ENCODE peak calls at places on chromosomes 5 and 9, in seven cellular contexts. S is NCI-H2171, I is GM10248, M is iris pigment epithelial cell, T is NCI-H2029, K is fibroblast of gingiva, U is T-helper 2 cell. Q is an unnamed sample.

GRCh38 chr5:115961413-115962238 is 649 bp upstream of the LVRN start:
- DNase-seq in K (peak; percentile 88), T (no peak), U (no peak), M (no peak), I (peak; percentile 29), S (no peak), Q (no peak)

GRCh38 chr5:24535646-24536045 is 109.1 kb downstream of the CDH10 start:
- DNase-seq in T (peak; percentile 25), U (no peak), M (no peak), S (no peak), I (no peak), K (no peak), Q (no peak)

GRCh38 chr9:120841930-120842684 is 615 bp downstream of the PSMD5 start:
- DNase-seq in U (no peak), K (no peak), I (no peak), T (no peak), M (peak; percentile 35), S (no peak), Q (no peak)

GRCh38 chr9:98256632-98257218 is 1.3 kb upstream of the TBC1D2 start:
- DNase-seq in U (no peak), T (no peak), S (peak; percentile 42), I (no peak), M (no peak), K (no peak), Q (no peak)

GRCh38 chr9:109745335-109746283 is 34.4 kb upstream of the PALM2AKAP2 start:
- DNase-seq in S (peak; percentile 71), I (no peak), M (no peak), T (peak; percentile 81), K (peak; percentile 63), U (no peak), Q (no peak)

GRCh38 chr5:24232929-24233328 is 411.8 kb downstream of the CDH10 start:
- DNase-seq in U (no peak), K (no peak), M (no peak), S (no peak), T (no peak), I (no peak), Q (no peak)

GRCh38 chr5:155746340-155747038 is 580.5 kb upstream of the SGCD start:
- DNase-seq in U (no peak), K (no peak), S (no peak), I (no peak), T (no peak), M (no peak), Q (no peak)

GRCh38 chr5:39146831-39147540 is 72.4 kb downstream of the FYB1 start:
- DNase-seq in I (no peak), S (no peak), K (no peak), M (no peak), T (no peak), U (no peak), Q (no peak)

GRCh38 chr9:73863924-73864323 is 633.2 kb upstream of the RORB start:
- DNase-seq in I (no peak), K (no peak), U (no peak), T (no peak), M (peak; percentile 50), S (no peak), Q (no peak)

GRCh38 chr9:79976501-79977444 is 405.0 kb downstream of the TLE4 start:
- DNase-seq in U (no peak), S (peak; percentile 32), I (no peak), K (no peak), T (peak; percentile 75), M (no peak), Q (no peak)

GRCh38 chr9:126613656-126614055 is at the start of gene LMX1B:
- DNase-seq in M (peak; percentile 56), K (peak; percentile 67), T (no peak), S (peak; percentile 56), I (no peak), U (no peak), Q (peak; percentile 20)

Q was measured in DMS 273 treated with DMSO at 0.1 percent for 48 hours.